ENCODE peak calls at places on chromosomes 7 and 10, in four cellular contexts. One of them, this sample, is unnamed.

GRCh38 chr10:103244663-103245271 is 920 bp upstream of the RPEL1 start:
- DNase-seq in HepG2: peak
- DNase-seq in H1: peak
- DNase-seq in HCT116: peak
- DNase-seq in this sample: peak

GRCh38 chr10:33963656-33964175 is 629.2 kb upstream of the NRP1 start:
- DNase-seq in HCT116: no peak
- DNase-seq in H1: no peak
- DNase-seq in HepG2: no peak
- DNase-seq in this sample: no peak

GRCh38 chr10:84540617-84541288 is 212.4 kb downstream of the CCSER2 start:
- DNase-seq in H1: no peak
- DNase-seq in HCT116: no peak
- DNase-seq in HepG2: peak
- DNase-seq in this sample: peak

GRCh38 chr7:157969995-157970394 is 617.6 kb downstream of the PTPRN2 start:
- DNase-seq in HepG2: no peak
- DNase-seq in HCT116: no peak
- DNase-seq in H1: no peak
- DNase-seq in this sample: no peak

GRCh38 chr10:5441106-5441505 is 28.7 kb downstream of the NET1 start:
- DNase-seq in H1: no peak
- DNase-seq in HepG2: no peak
- DNase-seq in HCT116: no peak
- DNase-seq in this sample: no peak

GRCh38 chr10:75730847-75731246 is 299.4 kb downstream of the LRMDA start:
- DNase-seq in HCT116: no peak
- DNase-seq in H1: no peak
- DNase-seq in HepG2: no peak
- DNase-seq in this sample: no peak

GRCh38 chr10:101775273-101776131 is at the start of gene FGF8:
- DNase-seq in HepG2: no peak
- DNase-seq in HCT116: no peak
- DNase-seq in H1: no peak
- DNase-seq in this sample: no peak

GRCh38 chr7:123319911-123320310 is 120.1 kb upstream of the SLC13A1 start:
- DNase-seq in HepG2: no peak
- DNase-seq in HCT116: no peak
- DNase-seq in H1: no peak
- DNase-seq in this sample: no peak

GRCh38 chr10:76150139-76150885 is 718.9 kb downstream of the LRMDA start:
- DNase-seq in HepG2: peak
- DNase-seq in H1: no peak
- DNase-seq in HCT116: no peak
- DNase-seq in this sample: peak

GRCh38 chr7:74029094-74029785 is 1.3 kb downstream of the ELN start:
- DNase-seq in H1: no peak
- DNase-seq in HepG2: no peak
- DNase-seq in HCT116: no peak
- DNase-seq in this sample: no peak

GRCh38 chr7:123537026-123537642 is 2.7 kb upstream of the IQUB start:
- DNase-seq in HCT116: no peak
- DNase-seq in H1: no peak
- DNase-seq in HepG2: peak
- DNase-seq in this sample: no peak

GRCh38 chr7:23963461-23963860 is 253.4 kb downstream of the STK31 start:
- DNase-seq in HCT116: no peak
- DNase-seq in HepG2: no peak
- DNase-seq in H1: no peak
- DNase-seq in this sample: no peak

GRCh38 chr7:192035-192649 is at the start of gene FAM20C:
- DNase-seq in HCT116: peak
- DNase-seq in H1: no peak
- DNase-seq in HepG2: no peak
- DNase-seq in this sample: peak

GRCh38 chr10:101840102-101840684 is 3.4 kb downstream of the KCNIP2 start:
- DNase-seq in H1: no peak
- DNase-seq in HCT116: no peak
- DNase-seq in HepG2: no peak
- DNase-seq in this sample: peak

GRCh38 chr7:38367301-38367700 is 93.9 kb upstream of the TARP start:
- DNase-seq in H1: no peak
- DNase-seq in HepG2: no peak
- DNase-seq in HCT116: no peak
- DNase-seq in this sample: no peak

GRCh38 chr10:98649170-98649569 is 202.4 kb upstream of the HPS1 start:
- DNase-seq in HCT116: no peak
- DNase-seq in HepG2: no peak
- DNase-seq in H1: no peak
- DNase-seq in this sample: no peak

GRCh38 chr7:100373261-100373831 is at the start of gene PILRA:
- DNase-seq in HCT116: no peak
- DNase-seq in H1: no peak
- DNase-seq in HepG2: no peak
- DNase-seq in this sample: no peak

GRCh38 chr7:131499801-131500200 is 56.6 kb downstream of the PODXL start:
- DNase-seq in HepG2: no peak
- DNase-seq in HCT116: no peak
- DNase-seq in H1: no peak
- DNase-seq in this sample: no peak

GRCh38 chr7:85469446-85469970 is 282.7 kb upstream of the SEMA3D start:
- DNase-seq in HCT116: no peak
- DNase-seq in H1: no peak
- DNase-seq in HepG2: no peak
- DNase-seq in this sample: no peak

GRCh38 chr7:98280791-98281756 is at the start of gene BRI3:
- DNase-seq in H1: peak
- DNase-seq in HCT116: peak
- DNase-seq in HepG2: peak
- DNase-seq in this sample: peak

GRCh38 chr10:86946215-86947170 is 10.9 kb downstream of the MMRN2 start:
- DNase-seq in H1: no peak
- DNase-seq in HCT116: no peak
- DNase-seq in HepG2: no peak
- DNase-seq in this sample: peak

GRCh38 chr10:132688580-132689420 is 97.1 kb downstream of the NKX6-2 start:
- DNase-seq in HCT116: no peak
- DNase-seq in HepG2: no peak
- DNase-seq in H1: no peak
- DNase-seq in this sample: peak

GRCh38 chr10:59991661-59992060 is 85.3 kb upstream of the CCDC6 start:
- DNase-seq in HepG2: no peak
- DNase-seq in HCT116: peak
- DNase-seq in H1: no peak
- DNase-seq in this sample: peak

GRCh38 chr7:66720571-66720970 is 20.0 kb upstream of the RABGEF1 start:
- DNase-seq in H1: no peak
- DNase-seq in HCT116: no peak
- DNase-seq in HepG2: no peak
- DNase-seq in this sample: no peak

GRCh38 chr7:18541189-18541870 is 45.8 kb downstream of the HDAC9 start:
- DNase-seq in HCT116: no peak
- DNase-seq in H1: no peak
- DNase-seq in HepG2: no peak
- DNase-seq in this sample: no peak

GRCh38 chr10:77049896-77050295 is 587.7 kb downstream of the KCNMA1 start:
- DNase-seq in HepG2: no peak
- DNase-seq in HCT116: no peak
- DNase-seq in H1: no peak
- DNase-seq in this sample: no peak

GRCh38 chr10:117137031-117137910 is 799 bp downstream of the VAX1 start:
- DNase-seq in HepG2: no peak
- DNase-seq in HCT116: no peak
- DNase-seq in H1: no peak
- DNase-seq in this sample: peak

GRCh38 chr7:118720632-118721031 is 496.1 kb downstream of the ANKRD7 start:
- DNase-seq in H1: no peak
- DNase-seq in HepG2: no peak
- DNase-seq in HCT116: no peak
- DNase-seq in this sample: no peak

GRCh38 chr10:99369126-99369525 is 40.0 kb downstream of the CNNM1 start:
- DNase-seq in HCT116: no peak
- DNase-seq in HepG2: no peak
- DNase-seq in H1: no peak
- DNase-seq in this sample: no peak

GRCh38 chr10:69862882-69863530 is 61.3 kb downstream of the COL13A1 start:
- DNase-seq in HCT116: no peak
- DNase-seq in HepG2: no peak
- DNase-seq in H1: no peak
- DNase-seq in this sample: no peak

GRCh38 chr10:84944187-84944586 is 615.8 kb downstream of the CCSER2 start:
- DNase-seq in HepG2: no peak
- DNase-seq in H1: no peak
- DNase-seq in HCT116: no peak
- DNase-seq in this sample: no peak

GRCh38 chr7:16345979-16346958 is 75.1 kb downstream of the CRPPA start:
- DNase-seq in HCT116: peak
- DNase-seq in HepG2: no peak
- DNase-seq in H1: no peak
- DNase-seq in this sample: no peak

GRCh38 chr7:138244606-138245005 is 168.3 kb downstream of the AKR1D1 start:
- DNase-seq in HepG2: no peak
- DNase-seq in H1: no peak
- DNase-seq in HCT116: no peak
- DNase-seq in this sample: no peak

GRCh38 chr7:70583965-70584883 is 547.7 kb upstream of the GALNT17 start:
- DNase-seq in HepG2: no peak
- DNase-seq in H1: no peak
- DNase-seq in HCT116: no peak
- DNase-seq in this sample: no peak

GRCh38 chr7:123154231-123154860 is 45.4 kb downstream of the SLC13A1 start:
- DNase-seq in HCT116: peak
- DNase-seq in H1: peak
- DNase-seq in HepG2: peak
- DNase-seq in this sample: peak

GRCh38 chr7:129343099-129343700 is 91.0 kb upstream of the STRIP2 start:
- DNase-seq in HCT116: peak
- DNase-seq in HepG2: peak
- DNase-seq in H1: no peak
- DNase-seq in this sample: no peak

GRCh38 chr7:128405345-128406146 is 4.2 kb downstream of the IMPDH1 start:
- DNase-seq in HepG2: no peak
- DNase-seq in HCT116: no peak
- DNase-seq in H1: no peak
- DNase-seq in this sample: peak

GRCh38 chr10:121521794-121522556 is 76.3 kb downstream of the FGFR2 start:
- DNase-seq in HCT116: no peak
- DNase-seq in HepG2: no peak
- DNase-seq in H1: no peak
- DNase-seq in this sample: no peak

GRCh38 chr10:12482586-12482985 is 133.2 kb downstream of the CAMK1D start:
- DNase-seq in HepG2: no peak
- DNase-seq in HCT116: no peak
- DNase-seq in H1: peak
- DNase-seq in this sample: peak
- TF ChIP-seq SP1 in HepG2: no peak
- TF ChIP-seq SP1 in HCT116: no peak
- TF ChIP-seq SP1 in H1: peak
- TF ChIP-seq SP1 in this sample: no peak

GRCh38 chr10:7171825-7172224 is 239.0 kb downstream of the SFMBT2 start:
- DNase-seq in HCT116: no peak
- DNase-seq in H1: no peak
- DNase-seq in HepG2: no peak
- DNase-seq in this sample: no peak

GRCh38 chr10:7168414-7168813 is 242.4 kb downstream of the SFMBT2 start:
- DNase-seq in HepG2: no peak
- DNase-seq in HCT116: no peak
- DNase-seq in H1: no peak
- DNase-seq in this sample: no peak

GRCh38 chr10:7165500-7166177 is 245.2 kb downstream of the SFMBT2 start:
- DNase-seq in H1: no peak
- DNase-seq in HepG2: no peak
- DNase-seq in HCT116: no peak
- DNase-seq in this sample: no peak

GRCh38 chr10:7170626-7171322 is 240.1 kb downstream of the SFMBT2 start:
- DNase-seq in HepG2: no peak
- DNase-seq in HCT116: no peak
- DNase-seq in H1: no peak
- DNase-seq in this sample: no peak
- TF ChIP-seq SP1 in HepG2: no peak
- TF ChIP-seq SP1 in HCT116: no peak
- TF ChIP-seq SP1 in H1: no peak
- TF ChIP-seq SP1 in this sample: no peak

GRCh38 chr10:124708246-124708779 is 35.9 kb downstream of the FAM53B start:
- DNase-seq in H1: no peak
- DNase-seq in HepG2: peak
- DNase-seq in HCT116: no peak
- DNase-seq in this sample: no peak
- TF ChIP-seq SP1 in H1: no peak
- TF ChIP-seq SP1 in HepG2: no peak
- TF ChIP-seq SP1 in HCT116: no peak
- TF ChIP-seq SP1 in this sample: no peak

GRCh38 chr10:44752451-44753441 is 158.4 kb upstream of the TMEM72 start:
- DNase-seq in H1: no peak
- DNase-seq in HepG2: no peak
- DNase-seq in HCT116: no peak
- DNase-seq in this sample: no peak
- TF ChIP-seq SP1 in H1: no peak
- TF ChIP-seq SP1 in HepG2: no peak
- TF ChIP-seq SP1 in HCT116: no peak
- TF ChIP-seq SP1 in this sample: no peak

This sample was measured in WTC11.